ENCODE peak calls at places on chromosomes 1 and 21, in seven cellular contexts. One of them, this sample, is unnamed.

GRCh38 chr1:198543670-198544260 is 3.3 kb upstream of the ATP6V1G3 start:
- DNase-seq in foreskin fibroblast: no peak
- DNase-seq in NT2/D1: no peak
- DNase-seq in PC-9: no peak
- DNase-seq in CD4-positive, CD25-positive, alpha-beta regulatory T cell: no peak
- DNase-seq in lung: no peak
- DNase-seq in GM23338: no peak
- DNase-seq in this sample: no peak

GRCh38 chr1:119787776-119788175 is 19.1 kb upstream of the HMGCS2 start:
- DNase-seq in lung: no peak
- DNase-seq in NT2/D1: no peak
- DNase-seq in foreskin fibroblast: no peak
- DNase-seq in CD4-positive, CD25-positive, alpha-beta regulatory T cell: no peak
- DNase-seq in GM23338: no peak
- DNase-seq in PC-9: peak
- DNase-seq in this sample: no peak

GRCh38 chr1:205477759-205478247 is 22.0 kb upstream of the BLACAT1 start:
- DNase-seq in NT2/D1: no peak
- DNase-seq in PC-9: peak
- DNase-seq in CD4-positive, CD25-positive, alpha-beta regulatory T cell: no peak
- DNase-seq in GM23338: no peak
- DNase-seq in foreskin fibroblast: peak
- DNase-seq in lung: peak
- DNase-seq in this sample: no peak

GRCh38 chr1:108865316-108865910 is 8.5 kb upstream of the AKNAD1 start:
- DNase-seq in GM23338: no peak
- DNase-seq in NT2/D1: no peak
- DNase-seq in CD4-positive, CD25-positive, alpha-beta regulatory T cell: no peak
- DNase-seq in PC-9: peak
- DNase-seq in foreskin fibroblast: no peak
- DNase-seq in lung: no peak
- DNase-seq in this sample: no peak

GRCh38 chr1:8777867-8778266 is 39.6 kb downstream of the RERE start:
- DNase-seq in PC-9: peak
- DNase-seq in lung: no peak
- DNase-seq in NT2/D1: no peak
- DNase-seq in GM23338: no peak
- DNase-seq in CD4-positive, CD25-positive, alpha-beta regulatory T cell: no peak
- DNase-seq in foreskin fibroblast: peak
- DNase-seq in this sample: no peak

GRCh38 chr1:230772457-230773395 is 25.5 kb downstream of the CAPN9 start:
- DNase-seq in lung: no peak
- DNase-seq in PC-9: peak
- DNase-seq in CD4-positive, CD25-positive, alpha-beta regulatory T cell: no peak
- DNase-seq in GM23338: peak
- DNase-seq in NT2/D1: no peak
- DNase-seq in foreskin fibroblast: peak
- DNase-seq in this sample: no peak

GRCh38 chr1:180581635-180582039 is 22.9 kb downstream of the OVAAL start:
- DNase-seq in GM23338: no peak
- DNase-seq in lung: no peak
- DNase-seq in foreskin fibroblast: peak
- DNase-seq in NT2/D1: no peak
- DNase-seq in PC-9: no peak
- DNase-seq in CD4-positive, CD25-positive, alpha-beta regulatory T cell: no peak
- DNase-seq in this sample: no peak

GRCh38 chr1:244963231-244963826 is 99.0 kb upstream of the HNRNPU start:
- DNase-seq in foreskin fibroblast: no peak
- DNase-seq in NT2/D1: no peak
- DNase-seq in lung: no peak
- DNase-seq in CD4-positive, CD25-positive, alpha-beta regulatory T cell: no peak
- DNase-seq in PC-9: no peak
- DNase-seq in GM23338: no peak
- DNase-seq in this sample: no peak

GRCh38 chr1:63946866-63947491 is 173.2 kb downstream of the ROR1 start:
- DNase-seq in foreskin fibroblast: peak
- DNase-seq in lung: no peak
- DNase-seq in PC-9: no peak
- DNase-seq in CD4-positive, CD25-positive, alpha-beta regulatory T cell: no peak
- DNase-seq in NT2/D1: no peak
- DNase-seq in GM23338: no peak
- DNase-seq in this sample: no peak

GRCh38 chr1:79117376-79117775 is 110.8 kb upstream of the ADGRL4 start:
- DNase-seq in PC-9: no peak
- DNase-seq in GM23338: no peak
- DNase-seq in CD4-positive, CD25-positive, alpha-beta regulatory T cell: no peak
- DNase-seq in lung: no peak
- DNase-seq in foreskin fibroblast: no peak
- DNase-seq in NT2/D1: no peak
- DNase-seq in this sample: no peak

GRCh38 chr1:58891347-58891746 is 107.5 kb upstream of the JUN start:
- DNase-seq in CD4-positive, CD25-positive, alpha-beta regulatory T cell: no peak
- DNase-seq in PC-9: no peak
- DNase-seq in GM23338: no peak
- DNase-seq in NT2/D1: no peak
- DNase-seq in lung: no peak
- DNase-seq in foreskin fibroblast: no peak
- DNase-seq in this sample: no peak

GRCh38 chr1:222589462-222590302 is at the start of gene TAF1A:
- DNase-seq in CD4-positive, CD25-positive, alpha-beta regulatory T cell: peak
- DNase-seq in PC-9: peak
- DNase-seq in GM23338: peak
- DNase-seq in lung: peak
- DNase-seq in NT2/D1: peak
- DNase-seq in foreskin fibroblast: peak
- DNase-seq in this sample: peak

GRCh38 chr1:180278791-180279432 is 48.8 kb downstream of the LHX4 start:
- DNase-seq in CD4-positive, CD25-positive, alpha-beta regulatory T cell: no peak
- DNase-seq in lung: peak
- DNase-seq in PC-9: no peak
- DNase-seq in NT2/D1: no peak
- DNase-seq in foreskin fibroblast: no peak
- DNase-seq in GM23338: no peak
- DNase-seq in this sample: no peak

GRCh38 chr1:228205526-228206436 is 2.1 kb upstream of the OBSCN start:
- DNase-seq in NT2/D1: no peak
- DNase-seq in GM23338: no peak
- DNase-seq in CD4-positive, CD25-positive, alpha-beta regulatory T cell: no peak
- DNase-seq in foreskin fibroblast: no peak
- DNase-seq in PC-9: no peak
- DNase-seq in lung: no peak
- DNase-seq in this sample: no peak

GRCh38 chr21:42674351-42674940 is 21.0 kb downstream of the PDE9A start:
- DNase-seq in GM23338: peak
- DNase-seq in foreskin fibroblast: peak
- DNase-seq in CD4-positive, CD25-positive, alpha-beta regulatory T cell: no peak
- DNase-seq in PC-9: no peak
- DNase-seq in NT2/D1: no peak
- DNase-seq in lung: no peak
- DNase-seq in this sample: no peak
- H3K4me3 ChIP-seq in GM23338: no peak
- H3K4me3 ChIP-seq in foreskin fibroblast: no peak
- H3K4me3 ChIP-seq in CD4-positive, CD25-positive, alpha-beta regulatory T cell: no peak
- H3K4me3 ChIP-seq in PC-9: no peak
- H3K4me3 ChIP-seq in NT2/D1: no peak
- H3K4me3 ChIP-seq in lung: no peak
- H3K4me3 ChIP-seq in this sample: no peak

GRCh38 chr1:219350621-219351020 is 176.9 kb downstream of the LYPLAL1 start:
- DNase-seq in lung: no peak
- DNase-seq in GM23338: no peak
- DNase-seq in foreskin fibroblast: peak
- DNase-seq in PC-9: no peak
- DNase-seq in NT2/D1: no peak
- DNase-seq in CD4-positive, CD25-positive, alpha-beta regulatory T cell: no peak
- DNase-seq in this sample: no peak

GRCh38 chr1:219347376-219347775 is 173.7 kb downstream of the LYPLAL1 start:
- DNase-seq in NT2/D1: no peak
- DNase-seq in foreskin fibroblast: no peak
- DNase-seq in PC-9: no peak
- DNase-seq in CD4-positive, CD25-positive, alpha-beta regulatory T cell: no peak
- DNase-seq in GM23338: no peak
- DNase-seq in lung: no peak
- DNase-seq in this sample: no peak

GRCh38 chr1:219347843-219348475 is 174.3 kb downstream of the LYPLAL1 start:
- DNase-seq in NT2/D1: no peak
- DNase-seq in foreskin fibroblast: peak
- DNase-seq in lung: peak
- DNase-seq in PC-9: no peak
- DNase-seq in CD4-positive, CD25-positive, alpha-beta regulatory T cell: no peak
- DNase-seq in GM23338: no peak
- DNase-seq in this sample: no peak

GRCh38 chr1:219352961-219353651 is 179.4 kb downstream of the LYPLAL1 start:
- DNase-seq in PC-9: no peak
- DNase-seq in NT2/D1: no peak
- DNase-seq in lung: no peak
- DNase-seq in CD4-positive, CD25-positive, alpha-beta regulatory T cell: no peak
- DNase-seq in foreskin fibroblast: no peak
- DNase-seq in GM23338: no peak
- DNase-seq in this sample: no peak

GRCh38 chr1:219350172-219350571 is 176.5 kb downstream of the LYPLAL1 start:
- DNase-seq in CD4-positive, CD25-positive, alpha-beta regulatory T cell: no peak
- DNase-seq in PC-9: no peak
- DNase-seq in GM23338: no peak
- DNase-seq in NT2/D1: no peak
- DNase-seq in lung: no peak
- DNase-seq in foreskin fibroblast: peak
- DNase-seq in this sample: no peak
- H3K4me3 ChIP-seq in CD4-positive, CD25-positive, alpha-beta regulatory T cell: no peak
- H3K4me3 ChIP-seq in PC-9: no peak
- H3K4me3 ChIP-seq in GM23338: no peak
- H3K4me3 ChIP-seq in NT2/D1: no peak
- H3K4me3 ChIP-seq in lung: no peak
- H3K4me3 ChIP-seq in foreskin fibroblast: no peak
- H3K4me3 ChIP-seq in this sample: no peak

GRCh38 chr21:45455321-45456013 is 50.5 kb downstream of the COL18A1 start:
- DNase-seq in NT2/D1: no peak
- DNase-seq in foreskin fibroblast: peak
- DNase-seq in PC-9: no peak
- DNase-seq in CD4-positive, CD25-positive, alpha-beta regulatory T cell: no peak
- DNase-seq in GM23338: no peak
- DNase-seq in lung: no peak
- DNase-seq in this sample: no peak

GRCh38 chr21:45457832-45458172 is 52.8 kb downstream of the COL18A1 start:
- DNase-seq in lung: no peak
- DNase-seq in GM23338: no peak
- DNase-seq in NT2/D1: no peak
- DNase-seq in foreskin fibroblast: no peak
- DNase-seq in CD4-positive, CD25-positive, alpha-beta regulatory T cell: no peak
- DNase-seq in PC-9: no peak
- DNase-seq in this sample: no peak

GRCh38 chr21:45457161-45457831 is 52.3 kb downstream of the COL18A1 start:
- DNase-seq in foreskin fibroblast: no peak
- DNase-seq in CD4-positive, CD25-positive, alpha-beta regulatory T cell: no peak
- DNase-seq in NT2/D1: no peak
- DNase-seq in PC-9: no peak
- DNase-seq in GM23338: no peak
- DNase-seq in lung: no peak
- DNase-seq in this sample: no peak

GRCh38 chr21:45456014-45456835 is 51.3 kb downstream of the COL18A1 start:
- DNase-seq in foreskin fibroblast: no peak
- DNase-seq in PC-9: no peak
- DNase-seq in GM23338: no peak
- DNase-seq in NT2/D1: no peak
- DNase-seq in lung: no peak
- DNase-seq in CD4-positive, CD25-positive, alpha-beta regulatory T cell: no peak
- DNase-seq in this sample: no peak

GRCh38 chr21:45456836-45457160 is 51.8 kb downstream of the COL18A1 start:
- DNase-seq in GM23338: no peak
- DNase-seq in lung: no peak
- DNase-seq in foreskin fibroblast: no peak
- DNase-seq in NT2/D1: no peak
- DNase-seq in PC-9: no peak
- DNase-seq in CD4-positive, CD25-positive, alpha-beta regulatory T cell: no peak
- DNase-seq in this sample: no peak
- H3K4me3 ChIP-seq in GM23338: no peak
- H3K4me3 ChIP-seq in lung: no peak
- H3K4me3 ChIP-seq in foreskin fibroblast: no peak
- H3K4me3 ChIP-seq in NT2/D1: no peak
- H3K4me3 ChIP-seq in PC-9: no peak
- H3K4me3 ChIP-seq in CD4-positive, CD25-positive, alpha-beta regulatory T cell: no peak
- H3K4me3 ChIP-seq in this sample: no peak

GRCh38 chr1:150764617-150765090 is 924 bp downstream of the CTSS start:
- DNase-seq in CD4-positive, CD25-positive, alpha-beta regulatory T cell: no peak
- DNase-seq in lung: no peak
- DNase-seq in PC-9: peak
- DNase-seq in foreskin fibroblast: peak
- DNase-seq in NT2/D1: no peak
- DNase-seq in GM23338: no peak
- DNase-seq in this sample: no peak
- H3K4me3 ChIP-seq in CD4-positive, CD25-positive, alpha-beta regulatory T cell: peak
- H3K4me3 ChIP-seq in lung: no peak
- H3K4me3 ChIP-seq in PC-9: no peak
- H3K4me3 ChIP-seq in foreskin fibroblast: no peak
- H3K4me3 ChIP-seq in NT2/D1: no peak
- H3K4me3 ChIP-seq in GM23338: no peak
- H3K4me3 ChIP-seq in this sample: no peak

GRCh38 chr1:201511396-201511795 is 4.5 kb upstream of the CSRP1 start:
- DNase-seq in NT2/D1: no peak
- DNase-seq in GM23338: no peak
- DNase-seq in CD4-positive, CD25-positive, alpha-beta regulatory T cell: no peak
- DNase-seq in foreskin fibroblast: no peak
- DNase-seq in PC-9: no peak
- DNase-seq in lung: no peak
- DNase-seq in this sample: no peak

GRCh38 chr1:201513498-201514243 is 6.7 kb upstream of the CSRP1 start:
- DNase-seq in lung: no peak
- DNase-seq in foreskin fibroblast: no peak
- DNase-seq in NT2/D1: no peak
- DNase-seq in GM23338: no peak
- DNase-seq in CD4-positive, CD25-positive, alpha-beta regulatory T cell: no peak
- DNase-seq in PC-9: no peak
- DNase-seq in this sample: no peak

GRCh38 chr1:201510734-201511133 is 3.8 kb upstream of the CSRP1 start:
- DNase-seq in foreskin fibroblast: no peak
- DNase-seq in CD4-positive, CD25-positive, alpha-beta regulatory T cell: no peak
- DNase-seq in PC-9: no peak
- DNase-seq in GM23338: no peak
- DNase-seq in lung: no peak
- DNase-seq in NT2/D1: no peak
- DNase-seq in this sample: no peak

GRCh38 chr1:201509601-201510374 is 2.9 kb upstream of the CSRP1 start:
- DNase-seq in NT2/D1: no peak
- DNase-seq in GM23338: no peak
- DNase-seq in lung: no peak
- DNase-seq in foreskin fibroblast: no peak
- DNase-seq in PC-9: no peak
- DNase-seq in CD4-positive, CD25-positive, alpha-beta regulatory T cell: no peak
- DNase-seq in this sample: no peak

GRCh38 chr1:201511925-201512539 is 5.1 kb upstream of the CSRP1 start:
- DNase-seq in foreskin fibroblast: no peak
- DNase-seq in CD4-positive, CD25-positive, alpha-beta regulatory T cell: no peak
- DNase-seq in GM23338: peak
- DNase-seq in lung: peak
- DNase-seq in PC-9: no peak
- DNase-seq in NT2/D1: no peak
- DNase-seq in this sample: no peak
- H3K4me3 ChIP-seq in foreskin fibroblast: no peak
- H3K4me3 ChIP-seq in CD4-positive, CD25-positive, alpha-beta regulatory T cell: no peak
- H3K4me3 ChIP-seq in GM23338: no peak
- H3K4me3 ChIP-seq in lung: no peak
- H3K4me3 ChIP-seq in PC-9: no peak
- H3K4me3 ChIP-seq in NT2/D1: no peak
- H3K4me3 ChIP-seq in this sample: no peak

GRCh38 chr1:33683913-33684312 is 180.0 kb upstream of the HMGB4 start:
- DNase-seq in NT2/D1: no peak
- DNase-seq in lung: no peak
- DNase-seq in PC-9: no peak
- DNase-seq in CD4-positive, CD25-positive, alpha-beta regulatory T cell: no peak
- DNase-seq in foreskin fibroblast: peak
- DNase-seq in GM23338: no peak
- DNase-seq in this sample: no peak
- H3K4me3 ChIP-seq in NT2/D1: no peak
- H3K4me3 ChIP-seq in lung: no peak
- H3K4me3 ChIP-seq in PC-9: no peak
- H3K4me3 ChIP-seq in CD4-positive, CD25-positive, alpha-beta regulatory T cell: no peak
- H3K4me3 ChIP-seq in foreskin fibroblast: peak
- H3K4me3 ChIP-seq in GM23338: no peak
- H3K4me3 ChIP-seq in this sample: no peak